ENCODE peak calls at places on chromosomes 16 and 17, in six cellular contexts. X is retinal pigment epithelial cell, H is GM23338, E is colonic mucosa, C is cardiac fibroblast, B is HL-60. J is an unnamed sample.

GRCh38 chr17:40724656-40725055 is 21.1 kb upstream of the KRT24 start:
- DNase-seq in E (no peak), B (no peak), C (no peak), X (no peak), H (no peak), J (no peak)

GRCh38 chr17:27471321-27472269 is 15.3 kb downstream of the KSR1 start:
- DNase-seq in E (no peak), X (no peak), B (no peak), C (peak), H (no peak), J (no peak)

GRCh38 chr17:57855391-57856035 is 5.7 kb upstream of the MRPS23 start:
- DNase-seq in C (no peak), X (no peak), H (no peak), B (no peak), E (no peak), J (no peak)

GRCh38 chr17:79084291-79085153 is 9.9 kb downstream of the ENGASE start:
- DNase-seq in C (no peak), H (no peak), X (no peak), E (no peak), B (no peak), J (no peak)

GRCh38 chr17:41406205-41406604 is 8.8 kb upstream of the KRT31 start:
- DNase-seq in H (no peak), B (no peak), C (no peak), E (no peak), X (no peak), J (no peak)

GRCh38 chr17:76935331-76935730 is 67.1 kb downstream of the MGAT5B start:
- DNase-seq in H (no peak), X (no peak), B (no peak), E (no peak), C (peak), J (no peak)

GRCh38 chr17:57092171-57092570 is 7.1 kb downstream of the AKAP1 start:
- DNase-seq in X (no peak), E (no peak), H (no peak), B (peak), C (peak), J (no peak)

GRCh38 chr16:85656351-85657266 is 32.1 kb downstream of the GINS2 start:
- DNase-seq in B (no peak), H (no peak), E (no peak), X (no peak), C (no peak), J (no peak)

GRCh38 chr17:76709077-76709950 is 1.5 kb downstream of the MXRA7 start:
- DNase-seq in B (no peak), E (peak), X (no peak), C (peak), H (peak), J (peak)

GRCh38 chr17:77253611-77254051 is 112.9 kb downstream of the SEC14L1 start:
- DNase-seq in B (no peak), H (peak), X (no peak), C (no peak), E (no peak), J (no peak)

GRCh38 chr17:31926100-31926729 is 10.6 kb upstream of the SUZ12 start:
- DNase-seq in X (no peak), E (no peak), C (no peak), H (no peak), B (no peak), J (no peak)

GRCh38 chr17:57045868-57046671 is 39.0 kb upstream of the AKAP1 start:
- DNase-seq in H (peak), X (no peak), C (no peak), E (no peak), B (peak), J (peak)

GRCh38 chr17:74427048-74427762 is 4.7 kb upstream of the GPRC5C start:
- DNase-seq in X (no peak), B (no peak), E (peak), C (no peak), H (peak), J (peak)

GRCh38 chr16:70470927-70471341 is 16.5 kb downstream of the FCSK start:
- DNase-seq in E (no peak), H (peak), X (no peak), B (no peak), C (peak), J (peak)

GRCh38 chr17:44367626-44368025 is 4.0 kb upstream of the FAM171A2 start:
- DNase-seq in X (no peak), B (no peak), E (no peak), C (no peak), H (no peak), J (no peak)

GRCh38 chr17:10033982-10034381 is 128.9 kb upstream of the RCVRN start:
- DNase-seq in E (no peak), X (no peak), C (no peak), B (peak), H (no peak), J (no peak)

GRCh38 chr17:954431-955164 is 25.0 kb downstream of the NXN start:
- DNase-seq in H (peak), B (no peak), C (peak), E (no peak), X (peak), J (no peak)

GRCh38 chr17:29802256-29802655 is 127.8 kb downstream of the SSH2 start:
- DNase-seq in C (peak), E (no peak), B (no peak), H (no peak), X (no peak), J (no peak)

GRCh38 chr16:17508303-17508702 is 37.5 kb upstream of the XYLT1 start:
- DNase-seq in X (no peak), H (no peak), B (no peak), E (no peak), C (no peak), J (no peak)

GRCh38 chr16:87416826-87417471 is 24.8 kb downstream of the MAP1LC3B start:
- DNase-seq in X (no peak), C (peak), E (peak), B (no peak), H (no peak), J (peak)

GRCh38 chr17:51224615-51225262 is 35.1 kb downstream of the MBTD1 start:
- DNase-seq in E (no peak), C (no peak), X (no peak), B (no peak), H (no peak), J (no peak)

GRCh38 chr16:88499836-88500251 is 46.8 kb downstream of the ZFPM1 start:
- DNase-seq in H (no peak), X (no peak), C (no peak), E (no peak), B (no peak), J (peak)

GRCh38 chr17:58373003-58373402 is 21.0 kb upstream of the SUPT4H1 start:
- DNase-seq in H (no peak), X (no peak), B (no peak), E (no peak), C (no peak), J (no peak)

GRCh38 chr16:68490829-68491575 is 42.7 kb upstream of the SMPD3 start:
- DNase-seq in X (peak), B (no peak), E (peak), H (peak), C (peak), J (peak)

GRCh38 chr17:7883781-7884386 is 4.7 kb upstream of the CHD3 start:
- DNase-seq in X (no peak), H (no peak), E (no peak), C (peak), B (no peak), J (no peak)

GRCh38 chr17:38443356-38444026 is 15.2 kb downstream of the ARHGAP23 start:
- DNase-seq in E (no peak), X (no peak), C (no peak), B (no peak), H (no peak), J (no peak)

GRCh38 chr17:31559647-31560501 is 168.4 kb downstream of the RAB11FIP4 start:
- DNase-seq in E (no peak), C (peak), X (no peak), H (peak), B (no peak), J (peak)

GRCh38 chr16:69107311-69107962 is 2.0 kb downstream of the HAS3 start:
- DNase-seq in H (peak), B (no peak), C (no peak), X (no peak), E (peak), J (peak)

GRCh38 chr16:23107878-23108277 is 41.4 kb downstream of the USP31 start:
- DNase-seq in H (no peak), B (no peak), C (no peak), E (no peak), X (no peak), J (no peak)

GRCh38 chr16:1518626-1519135 is 14.8 kb upstream of the TMEM204 start:
- DNase-seq in B (no peak), H (no peak), E (no peak), C (no peak), X (no peak), J (no peak)
- TF ChIP-seq CTCF in B (no peak), H (no peak), E (no peak), C (no peak), X (no peak), J (no peak)

DNA sequence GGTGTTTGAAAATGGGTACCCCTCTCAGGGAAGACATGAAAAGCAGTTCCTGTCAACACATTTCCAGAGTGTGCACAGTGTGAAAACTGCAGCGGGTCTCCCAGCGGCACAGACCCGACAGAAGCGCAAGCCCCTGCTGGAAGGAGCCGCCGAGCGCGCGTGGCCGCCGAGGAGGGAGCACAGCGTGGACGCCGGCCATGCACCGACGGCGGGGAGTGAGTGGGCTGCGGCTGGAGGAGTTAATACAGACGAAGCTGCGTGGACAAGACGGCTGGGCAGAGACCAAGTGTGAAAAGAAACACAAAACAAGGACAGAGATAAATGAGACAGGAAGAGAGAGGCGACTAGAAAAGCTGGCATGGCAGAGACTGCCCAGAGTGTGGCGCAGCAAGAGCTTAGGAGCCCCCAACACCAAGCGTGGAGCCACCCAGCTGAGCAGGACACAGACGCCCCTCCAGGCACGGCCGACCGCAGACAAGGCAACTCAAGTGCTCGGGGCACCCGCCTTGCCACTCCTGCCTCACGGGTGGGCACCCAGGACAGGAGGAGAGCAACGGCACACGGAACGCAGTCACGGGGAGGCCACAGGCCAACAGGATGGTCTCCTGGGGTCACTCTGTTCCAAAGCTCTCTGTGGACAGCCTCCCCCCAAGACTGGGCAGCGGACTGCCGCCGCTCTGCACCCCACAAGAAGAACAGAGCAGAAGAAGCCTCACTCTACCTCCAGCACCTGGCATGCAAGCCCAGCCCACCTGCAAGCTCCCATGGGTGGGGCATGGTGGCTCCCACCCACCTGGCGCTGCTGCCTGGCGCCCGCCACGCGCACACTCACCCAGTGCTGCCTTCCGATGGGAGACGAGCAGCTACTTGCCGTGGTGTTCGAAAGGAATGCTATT is 16.6 kb downstream of the SLC16A3 start:
- DNase-seq in E (no peak), H (no peak), C (peak), X (no peak), B (no peak), J (no peak)
- TF ChIP-seq CTCF in E (no peak), H (no peak), C (no peak), X (no peak), B (no peak), J (no peak)

GRCh38 chr16:57535680-57536305 is 578 bp downstream of the CCDC102A start:
- DNase-seq in E (peak), B (peak), C (peak), X (peak), H (peak), J (peak)
- TF ChIP-seq CTCF in E (no peak), B (no peak), C (no peak), X (peak), H (no peak), J (no peak)

GRCh38 chr17:81370304-81370703 is 25.0 kb upstream of the BAHCC1 start:
- DNase-seq in X (no peak), B (no peak), E (no peak), C (no peak), H (no peak), J (no peak)

GRCh38 chr17:81368623-81369022 is 26.6 kb upstream of the BAHCC1 start:
- DNase-seq in X (no peak), C (no peak), E (no peak), B (no peak), H (no peak), J (no peak)

GRCh38 chr17:81374890-81375289 is 20.4 kb upstream of the BAHCC1 start:
- DNase-seq in X (no peak), E (no peak), H (no peak), C (no peak), B (no peak), J (no peak)

GRCh38 chr17:81373536-81374160 is 21.6 kb upstream of the BAHCC1 start:
- DNase-seq in X (no peak), B (no peak), H (no peak), E (no peak), C (no peak), J (no peak)

GRCh38 chr17:81371910-81372760 is 23.1 kb upstream of the BAHCC1 start:
- DNase-seq in C (peak), X (no peak), H (peak), B (no peak), E (no peak), J (peak)
- TF ChIP-seq CTCF in C (peak), X (peak), H (peak), B (no peak), E (peak), J (no peak)

GRCh38 chr16:67100569-67101300 is 9.0 kb upstream of the PHAF1 start:
- DNase-seq in B (no peak), C (peak), H (peak), X (peak), E (no peak), J (no peak)
- TF ChIP-seq CTCF in B (peak), C (peak), H (peak), X (peak), E (no peak), J (no peak)

GRCh38 chr16:73217654-73218053 is 169.7 kb upstream of the ZFHX3 start:
- DNase-seq in X (no peak), H (peak), E (no peak), C (no peak), B (no peak), J (no peak)
- TF ChIP-seq CTCF in X (peak), H (peak), E (no peak), C (no peak), B (no peak), J (no peak)

GRCh38 chr17:46885415-46885814 is 34.0 kb downstream of the WNT9B start:
- DNase-seq in E (no peak), C (no peak), H (no peak), B (no peak), X (no peak), J (no peak)
- TF ChIP-seq CTCF in E (no peak), C (no peak), H (no peak), B (no peak), X (no peak), J (no peak)